ENCODE peak calls at places on chromosome 11, in ten cellular contexts. M is naive thymus-derived CD8-positive, alpha-beta T cell; V is brain microvascular endothelial cell; C is stimulated activated CD4-positive, alpha-beta T cell treated with anti-CD3 and anti-CD28 coated beads, Interleukin-1b, Interleukin-23, amount 100 ng/mL, for 1 hour; B is breast epithelium; R is stimulated activated naive CD8-positive, alpha-beta T cell treated with anti-CD3 and anti-CD28 coated beads, Interleukin-15, Interleukin-2, amounts not matched to agents 100 U/mL and 50 U/mL, for 24 hours; Q is stimulated activated effector memory CD8-positive, alpha-beta T cell treated with anti-CD3 and anti-CD28 coated beads, Interleukin-12 subunit alpha, Interleukin-12 subunit beta, amount 100 ng/mL, for 72 hours; L is effector memory CD4-positive, alpha-beta T cell; E is sigmoid colon; Y is T-cell. H is an unnamed sample.

GRCh38 chr11:6483015-6483414 is 1.7 kb downstream of the TIMM10B start:
- DNase-seq in R (no peak), V (no peak), E (no peak), Q (no peak), Y (no peak), C (no peak), M (no peak), L (no peak), B (no peak), H (no peak)

GRCh38 chr11:78390809-78391208 is 26.8 kb downstream of the GAB2 start:
- DNase-seq in R (no peak), L (no peak), E (no peak), Q (no peak), M (no peak), B (no peak), Y (no peak), V (no peak), C (no peak), H (no peak)

GRCh38 chr11:124657922-124658321 is 15.6 kb downstream of the SIAE start:
- DNase-seq in L (no peak), V (no peak), M (no peak), C (no peak), Q (no peak), B (no peak), Y (no peak), R (no peak), E (no peak), H (no peak)

GRCh38 chr11:69920500-69921428 is 101.5 kb upstream of the FGF3 start:
- DNase-seq in C (no peak), Y (no peak), B (no peak), E (peak), R (no peak), Q (no peak), L (no peak), M (no peak), V (no peak), H (no peak)

GRCh38 chr11:69462106-69463045 is 19.1 kb upstream of the LINC01488 start:
- DNase-seq in Q (no peak), B (no peak), M (no peak), Y (no peak), V (no peak), L (no peak), R (no peak), C (no peak), E (no peak), H (no peak)

GRCh38 chr11:125944350-125945010 is 1.4 kb upstream of the VSIG10L2 start:
- DNase-seq in L (no peak), Y (no peak), C (no peak), V (no peak), E (peak), Q (no peak), M (no peak), B (no peak), R (no peak), H (no peak)

GRCh38 chr11:63802637-63803414 is 10.4 kb upstream of the SPINDOC start:
- DNase-seq in C (no peak), E (no peak), R (no peak), Q (no peak), V (peak), B (no peak), M (no peak), Y (no peak), L (no peak), H (no peak)

GRCh38 chr11:72352859-72353551 is 81.3 kb downstream of the CLPB start:
- DNase-seq in V (peak), M (no peak), E (no peak), B (no peak), Y (no peak), L (no peak), R (no peak), Q (peak), C (no peak), H (no peak)

H was measured in SJSA1.